ENCODE peak calls at places on chromosome 11, in five cellular contexts. One of them, this sample, is unnamed. For H3K4me1, the result is how much of the 10 kb centered on the place peaks cover.

GRCh38 chr11:103013426-103013825 is 57.9 kb upstream of the MMP13 start:
- DNase-seq in heart right ventricle: no peak
- DNase-seq in psoas muscle: no peak
- DNase-seq in A549: no peak
- DNase-seq in endothelial cell of umbilical vein: no peak
- DNase-seq in this sample: no peak

GRCh38 chr11:101049123-101049522 is 80.5 kb downstream of the PGR start:
- DNase-seq in heart right ventricle: no peak
- DNase-seq in psoas muscle: no peak
- DNase-seq in A549: no peak
- DNase-seq in endothelial cell of umbilical vein: no peak
- DNase-seq in this sample: no peak

GRCh38 chr11:69702239-69702668 is 1.6 kb downstream of the FGF19 start:
- DNase-seq in heart right ventricle: no peak
- DNase-seq in psoas muscle: no peak
- DNase-seq in A549: no peak
- DNase-seq in endothelial cell of umbilical vein: no peak
- DNase-seq in this sample: no peak

GRCh38 chr11:111978028-111978771 is 41.1 kb downstream of the DIXDC1 start:
- DNase-seq in heart right ventricle: peak
- DNase-seq in psoas muscle: peak
- DNase-seq in A549: no peak
- DNase-seq in endothelial cell of umbilical vein: peak
- DNase-seq in this sample: no peak

GRCh38 chr11:1553808-1554594 is 18.1 kb downstream of the DUSP8 start:
- DNase-seq in heart right ventricle: no peak
- DNase-seq in psoas muscle: no peak
- DNase-seq in A549: no peak
- DNase-seq in endothelial cell of umbilical vein: no peak
- DNase-seq in this sample: peak

GRCh38 chr11:78313898-78314297 is 103.7 kb downstream of the GAB2 start:
- DNase-seq in heart right ventricle: no peak
- DNase-seq in psoas muscle: no peak
- DNase-seq in A549: no peak
- DNase-seq in endothelial cell of umbilical vein: no peak
- DNase-seq in this sample: no peak

GRCh38 chr11:74086242-74086884 is 77.5 kb upstream of the UCP3 start:
- DNase-seq in heart right ventricle: no peak
- DNase-seq in psoas muscle: no peak
- DNase-seq in A549: no peak
- DNase-seq in endothelial cell of umbilical vein: no peak
- DNase-seq in this sample: no peak

GRCh38 chr11:94134651-94135512 is 6.2 kb downstream of the PANX1 start:
- DNase-seq in heart right ventricle: peak
- DNase-seq in psoas muscle: peak
- DNase-seq in A549: no peak
- DNase-seq in endothelial cell of umbilical vein: peak
- DNase-seq in this sample: no peak

GRCh38 chr11:44737222-44737621 is 10.5 kb downstream of the TSPAN18 start:
- DNase-seq in heart right ventricle: no peak
- DNase-seq in psoas muscle: no peak
- DNase-seq in A549: no peak
- DNase-seq in endothelial cell of umbilical vein: no peak
- DNase-seq in this sample: no peak

GRCh38 chr11:82864268-82864667 is 36.0 kb downstream of the PRCP start:
- DNase-seq in heart right ventricle: peak
- DNase-seq in psoas muscle: peak
- DNase-seq in A549: peak
- DNase-seq in endothelial cell of umbilical vein: peak
- DNase-seq in this sample: peak

DNA sequence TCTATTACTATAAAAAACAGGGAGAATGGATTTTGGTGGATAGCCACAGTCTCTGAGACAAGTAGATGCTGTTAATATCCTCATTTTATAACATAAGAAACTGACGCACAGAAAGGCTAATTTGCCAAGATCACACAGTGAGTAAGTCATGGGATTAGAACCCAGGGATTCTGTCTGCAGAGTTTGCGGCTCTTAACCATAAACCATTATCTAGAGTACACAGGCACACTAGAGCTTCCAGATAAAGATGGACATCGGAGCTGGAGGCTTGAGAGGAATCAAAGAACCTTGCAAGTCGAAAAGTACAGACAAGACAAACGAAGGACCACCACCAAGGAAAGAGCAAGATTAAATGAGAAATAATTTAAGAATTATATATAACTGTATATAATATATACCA is 11.3 kb downstream of the LGALS12 start:
- DNase-seq in heart right ventricle: no peak
- DNase-seq in psoas muscle: no peak
- DNase-seq in A549: no peak
- DNase-seq in endothelial cell of umbilical vein: no peak
- DNase-seq in this sample: no peak
- H3K4me3 ChIP-seq in heart right ventricle: no peak
- H3K4me3 ChIP-seq in psoas muscle: no peak
- H3K4me3 ChIP-seq in A549: no peak
- H3K4me3 ChIP-seq in endothelial cell of umbilical vein: no peak
- H3K4me3 ChIP-seq in this sample: no peak

DNA sequence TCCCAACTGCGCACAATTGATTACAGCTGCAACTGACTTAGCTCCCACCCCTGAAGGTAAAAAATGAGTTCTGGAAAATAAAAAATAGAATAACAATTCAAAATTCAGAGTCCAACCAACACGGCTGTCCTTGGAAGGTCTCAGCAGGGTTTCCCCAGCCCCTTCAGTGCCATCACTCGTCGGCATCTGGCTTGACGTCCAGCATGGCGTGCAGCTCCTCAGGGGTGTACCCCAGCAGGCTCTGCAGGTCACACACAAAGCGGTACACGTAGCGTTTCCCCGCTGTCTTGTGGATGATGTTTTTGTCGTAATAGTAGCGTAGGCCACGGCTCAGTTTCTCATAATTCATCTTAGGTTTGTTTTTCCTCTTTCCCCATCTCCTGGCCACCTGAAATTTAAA is 125.2 kb downstream of the ETS1 start:
- DNase-seq in heart right ventricle: no peak
- DNase-seq in psoas muscle: no peak
- DNase-seq in A549: no peak
- DNase-seq in endothelial cell of umbilical vein: no peak
- DNase-seq in this sample: no peak
- H3K4me1 ChIP-seq in heart right ventricle: half or more
- H3K4me1 ChIP-seq in psoas muscle: under half
- H3K4me1 ChIP-seq in A549: under half
- H3K4me1 ChIP-seq in endothelial cell of umbilical vein: under half
- H3K4me1 ChIP-seq in this sample: under half

GRCh38 chr11:133784359-133784758 is 61.0 kb downstream of the SPATA19 start:
- DNase-seq in heart right ventricle: no peak
- DNase-seq in psoas muscle: no peak
- DNase-seq in A549: no peak
- DNase-seq in endothelial cell of umbilical vein: no peak
- DNase-seq in this sample: no peak

GRCh38 chr11:133787379-133788103 is 57.8 kb downstream of the SPATA19 start:
- DNase-seq in heart right ventricle: peak
- DNase-seq in psoas muscle: peak
- DNase-seq in A549: no peak
- DNase-seq in endothelial cell of umbilical vein: no peak
- DNase-seq in this sample: no peak

GRCh38 chr11:133778161-133778560 is 67.2 kb downstream of the SPATA19 start:
- DNase-seq in heart right ventricle: no peak
- DNase-seq in psoas muscle: no peak
- DNase-seq in A549: no peak
- DNase-seq in endothelial cell of umbilical vein: no peak
- DNase-seq in this sample: no peak

GRCh38 chr11:133785795-133786194 is 59.5 kb downstream of the SPATA19 start:
- DNase-seq in heart right ventricle: no peak
- DNase-seq in psoas muscle: no peak
- DNase-seq in A549: no peak
- DNase-seq in endothelial cell of umbilical vein: no peak
- DNase-seq in this sample: no peak

GRCh38 chr11:133782116-133782725 is 63.1 kb downstream of the SPATA19 start:
- DNase-seq in heart right ventricle: no peak
- DNase-seq in psoas muscle: no peak
- DNase-seq in A549: no peak
- DNase-seq in endothelial cell of umbilical vein: no peak
- DNase-seq in this sample: no peak
- H3K4me3 ChIP-seq in heart right ventricle: no peak
- H3K4me3 ChIP-seq in psoas muscle: no peak
- H3K4me3 ChIP-seq in A549: no peak
- H3K4me3 ChIP-seq in endothelial cell of umbilical vein: no peak
- H3K4me3 ChIP-seq in this sample: no peak

GRCh38 chr11:34348919-34349318 is 8.9 kb downstream of the ABTB2 start:
- DNase-seq in heart right ventricle: no peak
- DNase-seq in psoas muscle: no peak
- DNase-seq in A549: no peak
- DNase-seq in endothelial cell of umbilical vein: no peak
- DNase-seq in this sample: no peak
- H3K4me1 ChIP-seq in heart right ventricle: half or more
- H3K4me1 ChIP-seq in psoas muscle: half or more
- H3K4me1 ChIP-seq in A549: half or more
- H3K4me1 ChIP-seq in endothelial cell of umbilical vein: under half
- H3K4me1 ChIP-seq in this sample: under half

GRCh38 chr11:119416606-119417580 is 6.1 kb downstream of the THY1 start:
- DNase-seq in heart right ventricle: no peak
- DNase-seq in psoas muscle: no peak
- DNase-seq in A549: no peak
- DNase-seq in endothelial cell of umbilical vein: no peak
- DNase-seq in this sample: no peak
- H3K4me3 ChIP-seq in heart right ventricle: no peak
- H3K4me3 ChIP-seq in psoas muscle: no peak
- H3K4me3 ChIP-seq in A549: no peak
- H3K4me3 ChIP-seq in endothelial cell of umbilical vein: no peak
- H3K4me3 ChIP-seq in this sample: no peak

GRCh38 chr11:2789791-2790580 is 90.2 kb upstream of the KCNQ1OT1 start:
- DNase-seq in heart right ventricle: no peak
- DNase-seq in psoas muscle: no peak
- DNase-seq in A549: no peak
- DNase-seq in endothelial cell of umbilical vein: no peak
- DNase-seq in this sample: no peak
- H3K4me1 ChIP-seq in heart right ventricle: under half
- H3K4me1 ChIP-seq in psoas muscle: under half
- H3K4me1 ChIP-seq in A549: under half
- H3K4me1 ChIP-seq in endothelial cell of umbilical vein: under half
- H3K4me1 ChIP-seq in this sample: under half

DNA sequence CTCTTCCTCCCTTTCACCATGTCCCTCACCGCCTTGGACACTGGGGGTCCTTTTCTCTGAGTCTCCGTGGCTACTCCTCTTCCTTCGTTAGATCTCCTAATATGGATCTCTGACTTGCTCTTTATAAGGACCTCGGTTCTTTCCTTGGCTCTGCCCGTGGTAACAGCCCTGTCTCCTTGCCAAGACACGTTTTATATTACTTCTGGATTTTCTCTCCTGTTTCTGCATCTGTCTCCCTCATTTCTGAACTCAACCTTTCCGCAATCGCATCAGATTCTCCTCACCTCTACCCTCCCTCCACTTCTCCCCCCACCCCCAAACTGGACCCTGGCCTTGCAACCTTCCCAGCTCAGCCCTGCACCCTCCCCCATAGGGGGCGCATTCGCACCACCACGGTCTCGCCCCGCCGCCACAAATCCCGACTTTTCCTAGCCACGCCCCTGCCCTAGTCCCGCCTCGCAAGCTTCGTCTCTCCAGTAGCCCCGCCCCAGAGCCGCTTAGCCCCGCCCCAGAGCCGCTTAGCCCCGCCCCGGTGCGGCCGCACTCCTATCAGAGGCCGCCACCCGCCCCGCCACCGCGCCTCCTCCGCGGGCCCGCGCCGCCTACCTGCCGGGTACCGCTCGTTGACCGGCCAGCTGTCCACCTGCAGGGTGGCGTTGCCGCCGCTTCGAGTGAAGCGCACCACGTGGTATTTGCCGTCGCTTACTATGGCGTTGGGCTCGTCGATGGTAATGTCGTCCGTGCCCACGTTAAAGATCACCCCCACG is 39.0 kb downstream of the SLC22A12 start:
- DNase-seq in heart right ventricle: peak
- DNase-seq in psoas muscle: no peak
- DNase-seq in A549: peak
- DNase-seq in endothelial cell of umbilical vein: no peak
- DNase-seq in this sample: no peak
- H3K4me3 ChIP-seq in heart right ventricle: no peak
- H3K4me3 ChIP-seq in psoas muscle: no peak
- H3K4me3 ChIP-seq in A549: no peak
- H3K4me3 ChIP-seq in endothelial cell of umbilical vein: no peak
- H3K4me3 ChIP-seq in this sample: no peak